ENCODE peak calls at places on chromosomes 16 and 17, in five cellular contexts. S, G, D, A and B are unnamed samples.
A peak's percentile ranks its signal among the peaks of the same experiment; 100 is the strongest.

GRCh38 chr17:80265205-80266068 is 4.8 kb downstream of the RNF213 start:
- DNase-seq in S (no peak), G (no peak), D (no peak), A (no peak), B (no peak)

GRCh38 chr16:3023415-3023668 is 400 bp downstream of the HCFC1R1 start:
- DNase-seq in S (peak; percentile 76), G (no peak), D (no peak), A (peak; percentile 63), B (no peak)

GRCh38 chr16:20300312-20301097 is 26.8 kb downstream of the GP2 start:
- DNase-seq in S (peak; percentile 42), G (no peak), D (peak; percentile 79), A (peak; percentile 69), B (peak; percentile 39)

GRCh38 chr17:42484304-42484703 is 25.6 kb downstream of the ATP6V0A1 start:
- DNase-seq in S (no peak), G (no peak), D (no peak), A (peak; percentile 29), B (no peak)

GRCh38 chr17:691423-691822 is 23.2 kb downstream of the VPS53 start:
- DNase-seq in S (no peak), G (no peak), D (no peak), A (no peak), B (no peak)

GRCh38 chr16:1993731-1994131 is 4.0 kb downstream of the SYNGR3 start:
- DNase-seq in S (no peak), G (no peak), D (no peak), A (peak; percentile 11), B (no peak)

GRCh38 chr17:57462007-57462579 is 205.8 kb downstream of the MSI2 start:
- DNase-seq in S (no peak), G (no peak), D (no peak), A (no peak), B (no peak)

GRCh38 chr17:60160829-60161501 is 11.2 kb downstream of the CA4 start:
- DNase-seq in S (no peak), G (no peak), D (no peak), A (no peak), B (no peak)

GRCh38 chr17:61284746-61285145 is 114.9 kb upstream of the TBX2 start:
- DNase-seq in S (no peak), G (no peak), D (no peak), A (no peak), B (no peak)

GRCh38 chr16:70481929-70482536 is 27.6 kb downstream of the FCSK start:
- DNase-seq in S (no peak), G (no peak), D (no peak), A (no peak), B (no peak)

GRCh38 chr16:54171855-54172537 is 114.6 kb downstream of the IRX3 start:
- DNase-seq in S (peak; percentile 35), G (no peak), D (peak; percentile 44), A (peak; percentile 68), B (no peak)

GRCh38 chr16:17358350-17358749 is 112.4 kb downstream of the XYLT1 start:
- DNase-seq in S (no peak), G (no peak), D (no peak), A (no peak), B (no peak)

DNA sequence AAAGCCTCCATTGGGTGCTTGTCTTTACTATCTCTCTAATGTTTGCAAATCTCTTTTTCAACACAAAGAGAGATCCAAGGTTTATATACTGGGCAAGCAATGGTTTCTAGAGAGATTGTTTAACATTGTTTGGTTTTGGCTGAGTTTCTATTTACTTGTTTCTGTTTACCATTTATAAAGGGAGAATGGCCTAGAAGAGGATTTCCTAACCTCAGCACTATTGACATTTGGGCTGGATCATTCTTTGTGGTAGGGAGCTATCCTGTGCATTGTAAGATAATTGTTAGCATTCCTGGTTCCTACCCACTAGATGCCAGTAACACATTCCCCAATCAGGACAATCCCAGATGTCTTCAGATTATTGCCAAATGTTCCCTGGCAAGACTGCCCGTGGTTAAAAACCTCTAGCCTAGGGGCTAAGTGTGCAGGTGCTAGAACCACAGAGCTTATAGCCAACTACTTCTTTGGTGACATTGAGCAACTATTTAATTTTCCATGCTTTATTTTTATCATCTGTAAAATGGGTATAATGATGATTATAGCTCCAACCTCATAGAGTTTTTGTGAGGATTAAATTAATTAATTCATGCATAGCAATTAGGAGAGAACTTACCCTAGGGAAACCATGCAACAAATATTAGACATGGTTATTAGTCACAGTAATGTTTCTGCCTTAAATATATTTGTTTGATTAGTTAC is 413.9 kb upstream of the MAF start:
- DNase-seq in S (no peak), G (no peak), D (no peak), A (no peak), B (no peak)
- TF ChIP-seq CTCF in S (no peak), G (no peak), D (no peak), A (no peak), B (no peak)

GRCh38 chr17:78416311-78416711 is 37.9 kb downstream of the PGS1 start:
- DNase-seq in S (no peak), G (no peak), D (no peak), A (peak; percentile 58), B (no peak)
- H3K4me1 ChIP-seq in S (peaks cover 11% of the 10 kb centered on the region), G (peaks cover 10% of the 10 kb centered on the region), D (no peaks in the 10 kb centered on the region), A (peaks cover 61% of the 10 kb centered on the region), B (peaks cover 100% of the 10 kb centered on the region)

GRCh38 chr17:82720204-82720603 is 3.7 kb downstream of the FN3KRP start:
- DNase-seq in S (no peak), G (no peak), D (no peak), A (no peak), B (no peak)

GRCh38 chr17:82722341-82723013 is 6.0 kb downstream of the FN3KRP start:
- DNase-seq in S (no peak), G (no peak), D (no peak), A (no peak), B (peak; percentile 40)

GRCh38 chr17:82726427-82726826 is 9.0 kb upstream of the FN3K start:
- DNase-seq in S (no peak), G (no peak), D (no peak), A (no peak), B (peak; percentile 45)

GRCh38 chr17:82718986-82719685 is 2.6 kb downstream of the FN3KRP start:
- DNase-seq in S (no peak), G (no peak), D (no peak), A (no peak), B (no peak)

GRCh38 chr17:82723169-82723807 is 6.8 kb downstream of the FN3KRP start:
- DNase-seq in S (no peak), G (no peak), D (no peak), A (no peak), B (no peak)
- H3K27me3 ChIP-seq in S (no peaks in the 10 kb centered on the region), G (no peaks in the 10 kb centered on the region), D (no peaks in the 10 kb centered on the region), A (no peaks in the 10 kb centered on the region), B (no peaks in the 10 kb centered on the region)

GRCh38 chr17:43917016-43917347 is 9.6 kb upstream of the MPP2 start:
- DNase-seq in S (no peak), G (no peak), D (no peak), A (no peak), B (no peak)

GRCh38 chr17:43916385-43916784 is 9.0 kb upstream of the MPP2 start:
- DNase-seq in S (no peak), G (no peak), D (no peak), A (no peak), B (no peak)

GRCh38 chr17:43915561-43915960 is 8.2 kb upstream of the MPP2 start:
- DNase-seq in S (no peak), G (no peak), D (no peak), A (no peak), B (no peak)

GRCh38 chr17:43918026-43918389 is 10.7 kb upstream of the MPP2 start:
- DNase-seq in S (no peak), G (no peak), D (no peak), A (no peak), B (no peak)

DNA sequence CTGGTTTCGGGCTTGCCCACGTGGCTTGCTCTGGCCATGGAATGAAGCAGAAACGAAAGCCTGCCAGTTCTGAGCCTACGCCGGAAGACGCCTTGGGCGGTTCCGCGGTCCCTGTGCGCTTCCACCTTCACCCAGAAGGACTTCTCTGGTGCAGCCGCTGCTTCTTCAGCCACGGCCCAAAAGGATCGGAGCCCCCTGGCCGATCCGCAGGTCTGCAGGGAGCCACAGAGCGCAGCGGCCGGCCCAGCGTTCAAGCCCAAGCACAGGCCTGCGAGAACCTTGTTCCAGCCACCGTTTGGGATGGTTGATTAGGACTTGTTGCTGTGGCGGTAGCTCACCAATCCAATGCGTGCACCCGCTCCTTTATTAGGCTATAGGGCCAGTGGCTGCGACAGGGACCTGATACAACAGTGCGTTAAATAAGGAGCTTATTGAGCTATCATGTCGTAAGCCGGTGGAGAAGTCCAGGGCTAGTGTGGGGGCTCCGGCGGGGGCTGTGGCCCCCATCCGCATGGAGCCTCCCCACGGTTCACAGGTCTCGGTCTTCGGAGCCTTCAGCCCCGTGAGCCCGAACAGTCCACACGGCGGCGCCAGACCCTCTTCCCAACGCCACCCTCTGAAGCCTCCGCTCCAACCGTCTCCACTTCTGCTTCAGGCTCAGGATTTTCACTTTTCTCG is 10.2 kb upstream of the MPP2 start:
- DNase-seq in S (no peak), G (no peak), D (peak; percentile 66), A (peak; percentile 45), B (no peak)
- TF ChIP-seq CTCF in S (no peak), G (peak; percentile 43), D (peak; percentile 63), A (peak; percentile 57), B (no peak)

GRCh38 chr16:81796035-81796434 is 16.9 kb downstream of the PLCG2 start:
- DNase-seq in S (no peak), G (no peak), D (no peak), A (no peak), B (no peak)

GRCh38 chr16:81796585-81797346 is 17.7 kb downstream of the PLCG2 start:
- DNase-seq in S (no peak), G (no peak), D (no peak), A (no peak), B (no peak)

GRCh38 chr16:81797443-81797842 is 18.4 kb downstream of the PLCG2 start:
- DNase-seq in S (no peak), G (no peak), D (no peak), A (no peak), B (no peak)

GRCh38 chr16:81792828-81793227 is 13.7 kb downstream of the PLCG2 start:
- DNase-seq in S (no peak), G (no peak), D (no peak), A (no peak), B (no peak)

GRCh38 chr16:81795193-81795592 is 16.1 kb downstream of the PLCG2 start:
- DNase-seq in S (no peak), G (no peak), D (no peak), A (no peak), B (no peak)
- H3K4me1 ChIP-seq in S (no peaks in the 10 kb centered on the region), G (no peaks in the 10 kb centered on the region), D (no peaks in the 10 kb centered on the region), A (peaks cover 20% of the 10 kb centered on the region), B (peaks cover 43% of the 10 kb centered on the region)

GRCh38 chr16:85149776-85150175 is 37.5 kb upstream of the CIBAR2 start:
- DNase-seq in S (no peak), G (no peak), D (no peak), A (no peak), B (no peak)
- H3K27me3 ChIP-seq in S (no peaks in the 10 kb centered on the region), G (no peaks in the 10 kb centered on the region), D (no peaks in the 10 kb centered on the region), A (no peaks in the 10 kb centered on the region), B (no peaks in the 10 kb centered on the region)

GRCh38 chr17:14515015-14515414 is 214.1 kb downstream of the HS3ST3B1 start:
- DNase-seq in S (no peak), G (no peak), D (no peak), A (peak; percentile 2), B (no peak)
- TF ChIP-seq CTCF in S (no peak), G (peak; percentile 23), D (no peak), A (no peak), B (no peak)